ENCODE peak calls at places on chromosomes 7 and 10, in eight cellular contexts. S, O, M, K, B, A, J and I are unnamed samples.

GRCh38 chr7:33040803-33041516 is 21.6 kb downstream of the NT5C3A start:
- DNase-seq in S (no peak), O (no peak), M (peak), K (no peak), B (peak), A (no peak), J (peak), I (peak)

GRCh38 chr7:2459674-2460073 is 16.5 kb downstream of the GRIFIN start:
- DNase-seq in S (no peak), O (no peak), M (no peak), K (no peak), B (no peak), A (no peak), J (no peak), I (no peak)

GRCh38 chr10:110503528-110504110 is 5.9 kb downstream of the DUSP5 start:
- DNase-seq in S (no peak), O (no peak), M (no peak), K (no peak), B (no peak), A (no peak), J (peak), I (no peak)

GRCh38 chr10:1109795-1110673 is 53.8 kb downstream of the WDR37 start:
- DNase-seq in S (peak), O (peak), M (peak), K (no peak), B (peak), A (no peak), J (peak), I (peak)

GRCh38 chr10:22978287-22978686 is 50.4 kb downstream of the ARMC3 start:
- DNase-seq in S (no peak), O (no peak), M (no peak), K (no peak), B (no peak), A (peak), J (no peak), I (no peak)

GRCh38 chr7:55527314-55527713 is 45.0 kb downstream of the VOPP1 start:
- DNase-seq in S (peak), O (no peak), M (no peak), K (no peak), B (no peak), A (peak), J (no peak), I (no peak)

GRCh38 chr7:26860361-26860760 is 4.0 kb downstream of the SKAP2 start:
- DNase-seq in S (peak), O (no peak), M (no peak), K (no peak), B (peak), A (peak), J (no peak), I (peak)

GRCh38 chr7:128112018-128112780 is 81.0 kb upstream of the LRRC4 start:
- DNase-seq in S (peak), O (no peak), M (no peak), K (no peak), B (no peak), A (peak), J (no peak), I (no peak)

GRCh38 chr7:151115121-151115835 is 29.0 kb downstream of the AGAP3 start:
- DNase-seq in S (no peak), O (peak), M (peak), K (no peak), B (peak), A (no peak), J (no peak), I (no peak)

GRCh38 chr10:114541081-114541833 is 116.8 kb downstream of the ABLIM1 start:
- DNase-seq in S (no peak), O (peak), M (peak), K (no peak), B (peak), A (no peak), J (no peak), I (no peak)

GRCh38 chr7:74355091-74355490 is 65.9 kb downstream of the CLIP2 start:
- DNase-seq in S (peak), O (peak), M (no peak), K (no peak), B (peak), A (no peak), J (no peak), I (peak)

GRCh38 chr10:13515467-13515866 is 13.3 kb downstream of the BEND7 start:
- DNase-seq in S (no peak), O (no peak), M (no peak), K (no peak), B (no peak), A (no peak), J (no peak), I (no peak)

GRCh38 chr10:5640501-5640900 is 25.9 kb downstream of the ASB13 start:
- DNase-seq in S (no peak), O (no peak), M (no peak), K (no peak), B (no peak), A (no peak), J (no peak), I (no peak)

GRCh38 chr10:75043256-75044121 is 68.0 kb upstream of the SAMD8 start:
- DNase-seq in S (no peak), O (no peak), M (peak), K (no peak), B (no peak), A (no peak), J (no peak), I (peak)

GRCh38 chr10:10196701-10197100 is 821.0 kb upstream of the CELF2 start:
- DNase-seq in S (no peak), O (no peak), M (no peak), K (no peak), B (no peak), A (no peak), J (no peak), I (no peak)

GRCh38 chr7:4862156-4862555 is 326 bp upstream of the PAPOLB start:
- DNase-seq in S (no peak), O (no peak), M (no peak), K (no peak), B (no peak), A (no peak), J (no peak), I (no peak)

GRCh38 chr10:48523820-48524758 is 80.8 kb downstream of the ARHGAP22 start:
- DNase-seq in S (peak), O (peak), M (no peak), K (no peak), B (no peak), A (no peak), J (no peak), I (no peak)

GRCh38 chr7:103551006-103551405 is 105.0 kb upstream of the SLC26A5 start:
- DNase-seq in S (no peak), O (no peak), M (no peak), K (no peak), B (no peak), A (no peak), J (no peak), I (no peak)

GRCh38 chr10:608331-609265 is 80.9 kb downstream of the DIP2C start:
- DNase-seq in S (no peak), O (peak), M (no peak), K (no peak), B (no peak), A (no peak), J (no peak), I (no peak)

GRCh38 chr10:21261705-21262285 is 263.7 kb downstream of the SKIDA1 start:
- DNase-seq in S (no peak), O (no peak), M (no peak), K (no peak), B (no peak), A (no peak), J (peak), I (no peak)

GRCh38 chr10:22651276-22651980 is 63.0 kb downstream of the PIP4K2A start:
- DNase-seq in S (no peak), O (no peak), M (no peak), K (no peak), B (no peak), A (no peak), J (no peak), I (no peak)

GRCh38 chr7:150378115-150378852 is 846 bp upstream of the ZNF775 start:
- DNase-seq in S (peak), O (peak), M (no peak), K (no peak), B (no peak), A (peak), J (peak), I (no peak)

GRCh38 chr7:134619627-134620331 is 26.9 kb upstream of the BPGM start:
- DNase-seq in S (peak), O (peak), M (no peak), K (no peak), B (peak), A (peak), J (no peak), I (no peak)

GRCh38 chr10:88791924-88792323 is 10.6 kb upstream of the LIPM start:
- DNase-seq in S (no peak), O (peak), M (no peak), K (no peak), B (peak), A (no peak), J (peak), I (peak)

GRCh38 chr10:51683031-51683830 is 16.2 kb downstream of the CSTF2T start:
- DNase-seq in S (no peak), O (peak), M (no peak), K (no peak), B (no peak), A (no peak), J (no peak), I (no peak)

GRCh38 chr7:124918662-124919061 is 11.0 kb downstream of the POT1 start:
- DNase-seq in S (no peak), O (no peak), M (no peak), K (no peak), B (no peak), A (no peak), J (no peak), I (no peak)